ENCODE peak calls at places on chromosomes 6 and 20, in nine cellular contexts. One of them, this sample, is unnamed. For H3K9me3, the result is how much of the 10 kb centered on the place peaks cover.

GRCh38 chr20:5569021-5569420 is 181.2 kb upstream of the SHLD1 start:
- DNase-seq in GM23248: peak
- DNase-seq in body of pancreas: peak
- DNase-seq in thyroid gland: peak
- DNase-seq in neural progenitor cell: no peak
- DNase-seq in A549: peak
- DNase-seq in AG04450: no peak
- DNase-seq in adrenal gland: no peak
- DNase-seq in SK-N-MC: peak
- DNase-seq in this sample: peak

GRCh38 chr6:22785036-22785435 is 215.7 kb downstream of the HDGFL1 start:
- DNase-seq in GM23248: no peak
- DNase-seq in body of pancreas: no peak
- DNase-seq in thyroid gland: peak
- DNase-seq in neural progenitor cell: peak
- DNase-seq in A549: no peak
- DNase-seq in AG04450: no peak
- DNase-seq in adrenal gland: no peak
- DNase-seq in SK-N-MC: no peak
- DNase-seq in this sample: peak

GRCh38 chr6:17986656-17987575 is 519 bp downstream of the KIF13A start:
- DNase-seq in GM23248: peak
- DNase-seq in body of pancreas: peak
- DNase-seq in thyroid gland: peak
- DNase-seq in neural progenitor cell: peak
- DNase-seq in A549: peak
- DNase-seq in AG04450: no peak
- DNase-seq in adrenal gland: peak
- DNase-seq in SK-N-MC: no peak
- DNase-seq in this sample: peak

GRCh38 chr6:81226957-81227356 is 525.5 kb downstream of the TENT5A start:
- DNase-seq in GM23248: no peak
- DNase-seq in body of pancreas: no peak
- DNase-seq in thyroid gland: no peak
- DNase-seq in neural progenitor cell: no peak
- DNase-seq in A549: no peak
- DNase-seq in AG04450: no peak
- DNase-seq in adrenal gland: no peak
- DNase-seq in SK-N-MC: no peak
- DNase-seq in this sample: no peak

GRCh38 chr6:31010393-31011060 is at the start of gene MUC22:
- DNase-seq in GM23248: peak
- DNase-seq in body of pancreas: no peak
- DNase-seq in thyroid gland: no peak
- DNase-seq in neural progenitor cell: no peak
- DNase-seq in A549: no peak
- DNase-seq in AG04450: no peak
- DNase-seq in adrenal gland: no peak
- DNase-seq in SK-N-MC: no peak
- DNase-seq in this sample: peak

GRCh38 chr6:168448243-168448855 is 7.4 kb downstream of the SMOC2 start:
- DNase-seq in GM23248: no peak
- DNase-seq in body of pancreas: no peak
- DNase-seq in thyroid gland: no peak
- DNase-seq in neural progenitor cell: no peak
- DNase-seq in A549: no peak
- DNase-seq in AG04450: no peak
- DNase-seq in adrenal gland: no peak
- DNase-seq in SK-N-MC: no peak
- DNase-seq in this sample: no peak

GRCh38 chr20:39464238-39464637 is 502.1 kb downstream of the DHX35 start:
- DNase-seq in GM23248: no peak
- DNase-seq in body of pancreas: no peak
- DNase-seq in thyroid gland: no peak
- DNase-seq in neural progenitor cell: no peak
- DNase-seq in A549: no peak
- DNase-seq in AG04450: no peak
- DNase-seq in adrenal gland: no peak
- DNase-seq in SK-N-MC: no peak
- DNase-seq in this sample: no peak

GRCh38 chr6:36847991-36848390 is 8.7 kb upstream of the CPNE5 start:
- DNase-seq in GM23248: no peak
- DNase-seq in body of pancreas: no peak
- DNase-seq in thyroid gland: no peak
- DNase-seq in neural progenitor cell: no peak
- DNase-seq in A549: no peak
- DNase-seq in AG04450: no peak
- DNase-seq in adrenal gland: no peak
- DNase-seq in SK-N-MC: no peak
- DNase-seq in this sample: no peak

GRCh38 chr6:80725156-80725930 is 618.9 kb downstream of the BCKDHB start:
- DNase-seq in GM23248: peak
- DNase-seq in body of pancreas: no peak
- DNase-seq in thyroid gland: no peak
- DNase-seq in neural progenitor cell: no peak
- DNase-seq in A549: no peak
- DNase-seq in AG04450: no peak
- DNase-seq in adrenal gland: no peak
- DNase-seq in SK-N-MC: peak
- DNase-seq in this sample: no peak

GRCh38 chr6:26536571-26537159 is 1.5 kb upstream of the HMGN4 start:
- DNase-seq in GM23248: peak
- DNase-seq in body of pancreas: no peak
- DNase-seq in thyroid gland: peak
- DNase-seq in neural progenitor cell: peak
- DNase-seq in A549: no peak
- DNase-seq in AG04450: no peak
- DNase-seq in adrenal gland: peak
- DNase-seq in SK-N-MC: no peak
- DNase-seq in this sample: peak

GRCh38 chr6:148501178-148501590 is 158.5 kb downstream of the SASH1 start:
- DNase-seq in GM23248: peak
- DNase-seq in body of pancreas: no peak
- DNase-seq in thyroid gland: no peak
- DNase-seq in neural progenitor cell: no peak
- DNase-seq in A549: no peak
- DNase-seq in AG04450: no peak
- DNase-seq in adrenal gland: no peak
- DNase-seq in SK-N-MC: no peak
- DNase-seq in this sample: peak

GRCh38 chr6:77036400-77036799 is 426.9 kb downstream of the HTR1B start:
- DNase-seq in GM23248: no peak
- DNase-seq in body of pancreas: no peak
- DNase-seq in thyroid gland: no peak
- DNase-seq in neural progenitor cell: no peak
- DNase-seq in A549: no peak
- DNase-seq in AG04450: no peak
- DNase-seq in adrenal gland: no peak
- DNase-seq in SK-N-MC: no peak
- DNase-seq in this sample: no peak

GRCh38 chr6:77034161-77034560 is 429.1 kb downstream of the HTR1B start:
- DNase-seq in GM23248: peak
- DNase-seq in body of pancreas: no peak
- DNase-seq in thyroid gland: no peak
- DNase-seq in neural progenitor cell: peak
- DNase-seq in A549: no peak
- DNase-seq in AG04450: peak
- DNase-seq in adrenal gland: no peak
- DNase-seq in SK-N-MC: no peak
- DNase-seq in this sample: peak

GRCh38 chr6:77038801-77039200 is 424.5 kb downstream of the HTR1B start:
- DNase-seq in GM23248: peak
- DNase-seq in body of pancreas: no peak
- DNase-seq in thyroid gland: no peak
- DNase-seq in neural progenitor cell: no peak
- DNase-seq in A549: no peak
- DNase-seq in AG04450: peak
- DNase-seq in adrenal gland: no peak
- DNase-seq in SK-N-MC: no peak
- DNase-seq in this sample: no peak

GRCh38 chr6:77040566-77041195 is 422.6 kb downstream of the HTR1B start:
- DNase-seq in GM23248: peak
- DNase-seq in body of pancreas: no peak
- DNase-seq in thyroid gland: no peak
- DNase-seq in neural progenitor cell: no peak
- DNase-seq in A549: no peak
- DNase-seq in AG04450: no peak
- DNase-seq in adrenal gland: no peak
- DNase-seq in SK-N-MC: no peak
- DNase-seq in this sample: no peak

DNA sequence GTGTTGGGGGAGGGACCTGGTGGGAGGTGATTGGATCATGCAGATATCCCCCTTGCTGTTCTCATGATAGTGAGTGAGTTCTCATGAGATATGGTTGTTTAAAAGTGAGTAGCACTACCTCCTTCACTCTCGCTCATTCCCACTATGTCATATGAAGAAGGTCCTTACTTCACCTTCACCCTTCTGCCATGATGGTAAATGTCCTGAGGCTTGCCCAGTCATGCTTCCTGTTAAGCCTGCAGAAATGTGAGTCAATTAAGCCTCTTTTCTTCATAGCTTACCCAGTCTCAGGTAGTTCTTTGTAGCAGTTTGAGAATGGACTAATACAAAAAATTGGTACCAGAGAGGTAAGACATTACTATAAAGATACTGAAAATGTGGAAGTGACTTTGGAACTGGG is 425.9 kb downstream of the HTR1B start:
- DNase-seq in GM23248: no peak
- DNase-seq in body of pancreas: no peak
- DNase-seq in thyroid gland: no peak
- DNase-seq in neural progenitor cell: no peak
- DNase-seq in A549: no peak
- DNase-seq in AG04450: no peak
- DNase-seq in adrenal gland: no peak
- DNase-seq in SK-N-MC: no peak
- DNase-seq in this sample: no peak
- H3K9me3 ChIP-seq in GM23248: under half
- H3K9me3 ChIP-seq in body of pancreas: under half
- H3K9me3 ChIP-seq in thyroid gland: under half
- H3K9me3 ChIP-seq in neural progenitor cell: under half
- H3K9me3 ChIP-seq in A549: under half
- H3K9me3 ChIP-seq in AG04450: under half
- H3K9me3 ChIP-seq in adrenal gland: under half
- H3K9me3 ChIP-seq in SK-N-MC: under half
- H3K9me3 ChIP-seq in this sample: under half

GRCh38 chr6:41706876-41707564 is 28.4 kb downstream of the TFEB start:
- DNase-seq in GM23248: peak
- DNase-seq in body of pancreas: no peak
- DNase-seq in thyroid gland: peak
- DNase-seq in neural progenitor cell: no peak
- DNase-seq in A549: no peak
- DNase-seq in AG04450: no peak
- DNase-seq in adrenal gland: peak
- DNase-seq in SK-N-MC: no peak
- DNase-seq in this sample: peak
- H3K4me3 ChIP-seq in GM23248: no peak
- H3K4me3 ChIP-seq in body of pancreas: no peak
- H3K4me3 ChIP-seq in thyroid gland: no peak
- H3K4me3 ChIP-seq in neural progenitor cell: no peak
- H3K4me3 ChIP-seq in A549: no peak
- H3K4me3 ChIP-seq in AG04450: no peak
- H3K4me3 ChIP-seq in adrenal gland: no peak
- H3K4me3 ChIP-seq in SK-N-MC: no peak
- H3K4me3 ChIP-seq in this sample: no peak

DNA sequence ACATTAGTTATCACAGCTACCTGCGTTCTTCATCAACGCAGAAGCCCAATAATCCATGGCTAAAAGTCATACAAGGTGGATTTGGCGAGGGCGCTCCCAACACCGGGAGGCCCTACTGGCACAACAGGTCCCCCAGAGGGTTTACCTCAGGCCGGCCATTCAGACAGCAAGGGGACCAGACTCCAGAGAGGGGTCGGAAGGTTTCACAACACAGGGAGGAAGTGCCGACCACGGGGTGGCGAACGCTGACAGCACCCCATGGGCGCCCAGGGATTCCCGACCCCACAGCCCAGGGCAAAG is 1515.9 kb upstream of the DEFB115 start:
- DNase-seq in GM23248: no peak
- DNase-seq in body of pancreas: no peak
- DNase-seq in thyroid gland: no peak
- DNase-seq in neural progenitor cell: no peak
- DNase-seq in A549: no peak
- DNase-seq in AG04450: no peak
- DNase-seq in adrenal gland: no peak
- DNase-seq in SK-N-MC: no peak
- DNase-seq in this sample: no peak
- H3K9me3 ChIP-seq in GM23248: under half
- H3K9me3 ChIP-seq in body of pancreas: under half
- H3K9me3 ChIP-seq in thyroid gland: under half
- H3K9me3 ChIP-seq in neural progenitor cell: under half
- H3K9me3 ChIP-seq in A549: under half
- H3K9me3 ChIP-seq in AG04450: half or more
- H3K9me3 ChIP-seq in adrenal gland: under half
- H3K9me3 ChIP-seq in SK-N-MC: under half
- H3K9me3 ChIP-seq in this sample: under half

GRCh38 chr6:11231108-11231463 is 1.4 kb downstream of the NEDD9 start:
- DNase-seq in GM23248: no peak
- DNase-seq in body of pancreas: no peak
- DNase-seq in thyroid gland: no peak
- DNase-seq in neural progenitor cell: no peak
- DNase-seq in A549: no peak
- DNase-seq in AG04450: no peak
- DNase-seq in adrenal gland: no peak
- DNase-seq in SK-N-MC: no peak
- DNase-seq in this sample: no peak
- H3K4me3 ChIP-seq in GM23248: peak
- H3K4me3 ChIP-seq in body of pancreas: no peak
- H3K4me3 ChIP-seq in thyroid gland: no peak
- H3K4me3 ChIP-seq in neural progenitor cell: peak
- H3K4me3 ChIP-seq in A549: peak
- H3K4me3 ChIP-seq in AG04450: peak
- H3K4me3 ChIP-seq in adrenal gland: no peak
- H3K4me3 ChIP-seq in SK-N-MC: no peak
- H3K4me3 ChIP-seq in this sample: peak

DNA sequence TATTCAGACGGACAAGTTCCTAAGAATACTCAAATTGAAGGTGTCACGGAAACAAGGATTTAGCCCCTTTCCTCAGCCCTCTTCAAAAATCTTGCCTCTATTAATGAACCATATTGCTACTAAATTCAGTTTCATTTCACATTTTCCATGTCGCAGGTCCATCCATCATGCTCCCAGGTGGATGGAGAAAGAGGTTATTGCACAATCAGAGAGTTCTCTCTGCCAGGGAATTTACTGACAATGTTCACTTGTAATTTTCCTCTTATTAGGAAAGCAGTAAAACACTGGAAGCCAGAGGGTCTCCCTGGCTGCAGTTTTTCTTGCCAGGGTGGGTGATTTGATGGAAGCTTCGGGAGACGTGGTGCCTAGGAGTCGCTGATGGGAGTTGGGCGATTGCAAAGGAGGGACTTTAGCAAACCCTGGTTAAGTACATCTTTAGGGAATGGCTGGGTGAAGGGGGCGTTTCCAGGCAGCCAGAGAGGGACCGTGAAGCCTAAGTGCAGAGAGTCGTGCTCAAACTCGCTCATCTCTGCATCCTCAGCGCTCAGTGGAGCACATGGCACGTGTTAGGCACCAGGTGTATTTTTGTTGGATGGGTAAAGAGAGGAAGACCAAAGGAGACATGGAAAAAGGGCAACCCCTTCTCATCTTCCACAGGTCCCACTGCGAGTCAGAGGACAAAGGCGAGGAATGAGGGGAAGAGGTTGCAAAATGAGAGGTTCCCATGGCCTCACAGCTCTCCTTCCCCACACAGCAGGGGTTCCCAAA is 321.9 kb upstream of the CDH4 start:
- DNase-seq in GM23248: no peak
- DNase-seq in body of pancreas: no peak
- DNase-seq in thyroid gland: no peak
- DNase-seq in neural progenitor cell: no peak
- DNase-seq in A549: no peak
- DNase-seq in AG04450: no peak
- DNase-seq in adrenal gland: no peak
- DNase-seq in SK-N-MC: no peak
- DNase-seq in this sample: no peak
- H3K9me3 ChIP-seq in GM23248: under half
- H3K9me3 ChIP-seq in body of pancreas: under half
- H3K9me3 ChIP-seq in thyroid gland: under half
- H3K9me3 ChIP-seq in neural progenitor cell: under half
- H3K9me3 ChIP-seq in A549: under half
- H3K9me3 ChIP-seq in AG04450: under half
- H3K9me3 ChIP-seq in adrenal gland: under half
- H3K9me3 ChIP-seq in SK-N-MC: under half
- H3K9me3 ChIP-seq in this sample: under half